ENCODE peak calls at places on chromosomes 2 and 18, in four cellular contexts. One of them, this sample, is unnamed.

GRCh38 chr2:75597949-75598348 is 37.2 kb upstream of the EVA1A start:
- DNase-seq in CD8-positive, alpha-beta T cell: no peak
- DNase-seq in psoas muscle: no peak
- DNase-seq in NCI-H146: no peak
- DNase-seq in this sample: no peak

GRCh38 chr18:49561377-49562193 is at the start of gene LIPG:
- DNase-seq in CD8-positive, alpha-beta T cell: no peak
- DNase-seq in NCI-H146: peak
- DNase-seq in psoas muscle: peak
- DNase-seq in this sample: peak

GRCh38 chr2:156434461-156435291 is 1.5 kb upstream of the GPD2 start:
- DNase-seq in CD8-positive, alpha-beta T cell: no peak
- DNase-seq in psoas muscle: no peak
- DNase-seq in NCI-H146: no peak
- DNase-seq in this sample: no peak

GRCh38 chr2:120667981-120668380 is 67.7 kb upstream of the GLI2 start:
- DNase-seq in NCI-H146: no peak
- DNase-seq in CD8-positive, alpha-beta T cell: no peak
- DNase-seq in psoas muscle: no peak
- DNase-seq in this sample: no peak

GRCh38 chr2:236627193-236627592 is 57.6 kb downstream of the ACKR3 start:
- DNase-seq in psoas muscle: no peak
- DNase-seq in CD8-positive, alpha-beta T cell: no peak
- DNase-seq in NCI-H146: no peak
- DNase-seq in this sample: no peak

GRCh38 chr2:134397146-134397896 is 143.4 kb downstream of the MGAT5 start:
- DNase-seq in NCI-H146: no peak
- DNase-seq in psoas muscle: no peak
- DNase-seq in CD8-positive, alpha-beta T cell: no peak
- DNase-seq in this sample: no peak

GRCh38 chr2:26614205-26615128 is 26.7 kb downstream of the CIB4 start:
- DNase-seq in NCI-H146: no peak
- DNase-seq in CD8-positive, alpha-beta T cell: no peak
- DNase-seq in psoas muscle: no peak
- DNase-seq in this sample: no peak

GRCh38 chr18:48049757-48050156 is 119.3 kb upstream of the SMAD2 start:
- DNase-seq in NCI-H146: no peak
- DNase-seq in psoas muscle: no peak
- DNase-seq in CD8-positive, alpha-beta T cell: no peak
- DNase-seq in this sample: no peak

GRCh38 chr2:153433403-153433802 is 45.2 kb downstream of the RPRM start:
- DNase-seq in psoas muscle: no peak
- DNase-seq in CD8-positive, alpha-beta T cell: no peak
- DNase-seq in NCI-H146: no peak
- DNase-seq in this sample: no peak

GRCh38 chr2:99066602-99067001 is 74.9 kb upstream of the C2orf15 start:
- DNase-seq in psoas muscle: no peak
- DNase-seq in CD8-positive, alpha-beta T cell: no peak
- DNase-seq in NCI-H146: peak
- DNase-seq in this sample: no peak

GRCh38 chr2:113236367-113237159 is 42.2 kb downstream of the PAX8 start:
- DNase-seq in CD8-positive, alpha-beta T cell: no peak
- DNase-seq in NCI-H146: no peak
- DNase-seq in psoas muscle: no peak
- DNase-seq in this sample: no peak

GRCh38 chr2:105573910-105574655 is 170.6 kb upstream of the NCK2 start:
- DNase-seq in psoas muscle: no peak
- DNase-seq in CD8-positive, alpha-beta T cell: no peak
- DNase-seq in NCI-H146: peak
- DNase-seq in this sample: no peak

GRCh38 chr2:11348209-11348749 is 3.8 kb upstream of the ROCK2 start:
- DNase-seq in CD8-positive, alpha-beta T cell: no peak
- DNase-seq in psoas muscle: no peak
- DNase-seq in NCI-H146: peak
- DNase-seq in this sample: peak

GRCh38 chr2:200862532-200863000 is 1.9 kb downstream of the CLK1 start:
- DNase-seq in NCI-H146: no peak
- DNase-seq in psoas muscle: no peak
- DNase-seq in CD8-positive, alpha-beta T cell: peak
- DNase-seq in this sample: no peak

GRCh38 chr2:85243101-85244072 is 84.4 kb downstream of the TGOLN2 start:
- DNase-seq in psoas muscle: peak
- DNase-seq in NCI-H146: peak
- DNase-seq in CD8-positive, alpha-beta T cell: no peak
- DNase-seq in this sample: peak

GRCh38 chr2:240565267-240566202 is 2.7 kb upstream of the RNPEPL1 start:
- DNase-seq in NCI-H146: peak
- DNase-seq in CD8-positive, alpha-beta T cell: peak
- DNase-seq in psoas muscle: peak
- DNase-seq in this sample: peak

GRCh38 chr18:26429535-26429934 is 118.8 kb downstream of the KCTD1 start:
- DNase-seq in psoas muscle: no peak
- DNase-seq in NCI-H146: no peak
- DNase-seq in CD8-positive, alpha-beta T cell: no peak
- DNase-seq in this sample: peak

GRCh38 chr18:59846814-59847490 is 52.8 kb upstream of the PMAIP1 start:
- DNase-seq in CD8-positive, alpha-beta T cell: no peak
- DNase-seq in psoas muscle: no peak
- DNase-seq in NCI-H146: peak
- DNase-seq in this sample: no peak

GRCh38 chr18:49161627-49162026 is 210.9 kb upstream of the SMAD7 start:
- DNase-seq in NCI-H146: no peak
- DNase-seq in CD8-positive, alpha-beta T cell: no peak
- DNase-seq in psoas muscle: no peak
- DNase-seq in this sample: no peak

GRCh38 chr2:165691615-165692014 is 102.4 kb downstream of the GALNT3 start:
- DNase-seq in CD8-positive, alpha-beta T cell: no peak
- DNase-seq in NCI-H146: peak
- DNase-seq in psoas muscle: no peak
- DNase-seq in this sample: peak

GRCh38 chr2:200077210-200077650 is 121.8 kb downstream of the MAIP1 start:
- DNase-seq in NCI-H146: no peak
- DNase-seq in CD8-positive, alpha-beta T cell: no peak
- DNase-seq in psoas muscle: no peak
- DNase-seq in this sample: no peak

GRCh38 chr2:74221604-74222299 is 23.3 kb downstream of the MTHFD2 start:
- DNase-seq in NCI-H146: no peak
- DNase-seq in CD8-positive, alpha-beta T cell: no peak
- DNase-seq in psoas muscle: no peak
- DNase-seq in this sample: no peak

GRCh38 chr18:63179422-63179821 is 140.1 kb downstream of the BCL2 start:
- DNase-seq in NCI-H146: no peak
- DNase-seq in psoas muscle: no peak
- DNase-seq in CD8-positive, alpha-beta T cell: no peak
- DNase-seq in this sample: no peak

GRCh38 chr18:45677408-45677807 is 46.6 kb upstream of the SLC14A1 start:
- DNase-seq in NCI-H146: no peak
- DNase-seq in CD8-positive, alpha-beta T cell: no peak
- DNase-seq in psoas muscle: no peak
- DNase-seq in this sample: no peak

GRCh38 chr18:76167440-76167839 is 327.6 kb downstream of the ZNF516 start:
- DNase-seq in CD8-positive, alpha-beta T cell: no peak
- DNase-seq in psoas muscle: no peak
- DNase-seq in NCI-H146: no peak
- DNase-seq in this sample: no peak

GRCh38 chr2:38336619-38337018 is 40.5 kb downstream of the ATL2 start:
- DNase-seq in psoas muscle: no peak
- DNase-seq in NCI-H146: no peak
- DNase-seq in CD8-positive, alpha-beta T cell: no peak
- DNase-seq in this sample: no peak